ENCODE peak calls at places on chromosomes 16 and 17, in six cellular contexts. J is OCI-M1, H is AML-193, Y is left ventricle myocardium inferior, T is mucosa of descending colon, E is GM10248. S is an unnamed sample.

GRCh38 chr17:81510798-81511549 is 1.6 kb downstream of the ACTG1 start:
- DNase-seq in T (peak; percentile 66), E (no peak), H (no peak), Y (no peak), J (peak; percentile 45), S (peak; percentile 47)

GRCh38 chr17:43891851-43892671 is 15.3 kb downstream of the MPP2 start:
- DNase-seq in T (no peak), H (no peak), E (no peak), J (no peak), Y (no peak), S (no peak)

GRCh38 chr17:17877548-17878358 is 41.0 kb upstream of the SREBF1 start:
- DNase-seq in J (no peak), Y (peak; percentile 80), H (no peak), T (peak; percentile 66), E (no peak), S (peak; percentile 66)

GRCh38 chr17:75666959-75667790 is at the start of the genes RECQL5 and SAP30BP:
- DNase-seq in J (peak; percentile 98), H (peak; percentile 98), T (peak; percentile 98), E (peak; percentile 94), Y (peak; percentile 97), S (peak; percentile 98)

GRCh38 chr16:72989203-72989991 is 58.5 kb downstream of the ZFHX3 start:
- DNase-seq in E (no peak), T (no peak), H (no peak), Y (no peak), J (no peak), S (no peak)

GRCh38 chr16:76583466-76583865 is 306.3 kb downstream of the CNTNAP4 start:
- DNase-seq in J (no peak), Y (peak; percentile 22), T (no peak), E (no peak), H (no peak), S (no peak)

GRCh38 chr16:66382171-66382965 is 15.9 kb downstream of the CDH5 start:
- DNase-seq in H (no peak), J (no peak), T (no peak), Y (no peak), E (no peak), S (peak; percentile 24)

GRCh38 chr17:65385726-65386125 is 175.7 kb downstream of the AXIN2 start:
- DNase-seq in H (no peak), T (no peak), J (no peak), Y (no peak), E (no peak), S (no peak)

GRCh38 chr16:78984887-78985464 is 615.6 kb downstream of the MAF start:
- DNase-seq in T (no peak), E (no peak), J (no peak), H (no peak), Y (peak; percentile 44), S (peak; percentile 81)

GRCh38 chr17:56592487-56593072 is 919 bp upstream of the NOG start:
- DNase-seq in T (no peak), E (peak; percentile 86), J (peak; percentile 69), Y (peak; percentile 58), H (peak; percentile 15), S (peak; percentile 64)

GRCh38 chr17:45425125-45425983 is 7.3 kb downstream of the ARHGAP27 start:
- DNase-seq in J (peak; percentile 78), Y (peak; percentile 61), H (peak; percentile 16), T (peak; percentile 94), E (no peak), S (peak; percentile 74)

GRCh38 chr17:80803451-80804428 is 187.9 kb upstream of the CHMP6 start:
- DNase-seq in E (no peak), H (no peak), Y (no peak), T (peak; percentile 43), J (no peak), S (no peak)

S was measured in right lobe of liver.